ENCODE peak calls at places on chromosomes 5 and 9, in four cellular contexts. M, B, O and K are unnamed samples.

GRCh38 chr9:93630806-93631411 is 54.5 kb downstream of the PHF2 start:
- DNase-seq in M (no peak), B (no peak), O (no peak), K (no peak)

GRCh38 chr5:12805165-12805698 is 901.0 kb upstream of the CTNND2 start:
- DNase-seq in M (no peak), B (no peak), O (no peak), K (no peak)

GRCh38 chr5:58466939-58467338 is 7.1 kb upstream of the PLK2 start:
- DNase-seq in M (peak; percentile 66), B (peak; percentile 44), O (no peak), K (peak; percentile 13)

GRCh38 chr5:88778736-88779135 is 104.2 kb downstream of the MEF2C start:
- DNase-seq in M (no peak), B (peak; percentile 18), O (no peak), K (no peak)

GRCh38 chr5:54212331-54212730 is 98.0 kb downstream of the ARL15 start:
- DNase-seq in M (peak; percentile 23), B (no peak), O (no peak), K (no peak)

GRCh38 chr9:136615631-136616306 is 46.9 kb upstream of the EGFL7 start:
- DNase-seq in M (peak; percentile 14), B (no peak), O (no peak), K (no peak)

GRCh38 chr9:113910036-113910639 is 34.0 kb downstream of the ZNF618 start:
- DNase-seq in M (no peak), B (no peak), O (no peak), K (no peak)

GRCh38 chr9:35792044-35792813 is 838 bp downstream of the NPR2 start:
- DNase-seq in M (no peak), B (no peak), O (no peak), K (no peak)

GRCh38 chr5:127176769-127177168 is 103.5 kb upstream of the C5orf63 start:
- DNase-seq in M (no peak), B (no peak), O (no peak), K (peak; percentile 62)

GRCh38 chr5:151022511-151023018 is 2.2 kb downstream of the GPX3 start:
- DNase-seq in M (no peak), B (peak; percentile 89), O (no peak), K (no peak)

GRCh38 chr5:112800901-112801300 is 60.2 kb upstream of the SRP19 start:
- DNase-seq in M (no peak), B (no peak), O (no peak), K (no peak)

GRCh38 chr5:147170603-147171002 is 64.2 kb upstream of the STK32A start:
- DNase-seq in M (no peak), B (no peak), O (no peak), K (peak; percentile 19)

GRCh38 chr9:86721843-86722705 is 225.2 kb downstream of the GAS1 start:
- DNase-seq in M (peak; percentile 92), B (peak; percentile 65), O (no peak), K (peak; percentile 70)

GRCh38 chr5:151671979-151672378 is 14.7 kb downstream of the SPARC start:
- DNase-seq in M (peak; percentile 71), B (no peak), O (no peak), K (peak; percentile 71)

GRCh38 chr5:110414360-110414759 is 312.1 kb downstream of the TMEM232 start:
- DNase-seq in M (peak; percentile 8), B (peak; percentile 7), O (no peak), K (peak; percentile 11)

GRCh38 chr9:130606887-130607582 is 27.7 kb downstream of the FUBP3 start:
- DNase-seq in M (peak; percentile 26), B (no peak), O (no peak), K (no peak)

GRCh38 chr9:72022846-72023245 is 37.6 kb downstream of the C9orf57 start:
- DNase-seq in M (peak; percentile 77), B (peak; percentile 44), O (no peak), K (peak; percentile 45)

GRCh38 chr5:99715921-99716320 is 787.1 kb upstream of the CHD1 start:
- DNase-seq in M (no peak), B (no peak), O (no peak), K (no peak)

GRCh38 chr9:30065888-30066287 is 2318.6 kb upstream of the ACO1 start:
- DNase-seq in M (no peak), B (no peak), O (no peak), K (peak; percentile 4)

GRCh38 chr9:128424268-128424780 is 3.7 kb downstream of the CERCAM start:
- DNase-seq in M (no peak), B (no peak), O (no peak), K (no peak)

GRCh38 chr5:91419571-91420537 is 36.7 kb upstream of the ARRDC3 start:
- DNase-seq in M (peak; percentile 64), B (no peak), O (peak; percentile 8), K (peak; percentile 74)

GRCh38 chr5:74205745-74206570 is 434.6 kb downstream of the ENC1 start:
- DNase-seq in M (no peak), B (no peak), O (no peak), K (peak; percentile 61)

GRCh38 chr9:95991326-95991725 is 115.8 kb downstream of the ERCC6L2 start:
- DNase-seq in M (no peak), B (no peak), O (no peak), K (no peak)

GRCh38 chr9:111098661-111099060 is 60.4 kb upstream of the LPAR1 start:
- DNase-seq in M (no peak), B (no peak), O (no peak), K (no peak)

GRCh38 chr9:20012232-20012631 is 223.4 kb upstream of the SLC24A2 start:
- DNase-seq in M (no peak), B (no peak), O (no peak), K (no peak)

GRCh38 chr5:143347698-143348344 is 55.7 kb downstream of the NR3C1 start:
- DNase-seq in M (no peak), B (no peak), O (no peak), K (peak; percentile 46)

GRCh38 chr5:126354012-126354856 is 69.0 kb upstream of the GRAMD2B start:
- DNase-seq in M (peak; percentile 98), B (peak; percentile 79), O (peak; percentile 46), K (peak; percentile 99)

GRCh38 chr5:68433921-68434879 is 218.6 kb downstream of the PIK3R1 start:
- DNase-seq in M (peak; percentile 99), B (peak; percentile 87), O (peak; percentile 46), K (peak; percentile 93)

GRCh38 chr9:113913426-113914195 is 37.5 kb downstream of the ZNF618 start:
- DNase-seq in M (no peak), B (no peak), O (no peak), K (peak; percentile 95)

GRCh38 chr5:74007193-74007592 is 381.2 kb downstream of the ARHGEF28 start:
- DNase-seq in M (no peak), B (no peak), O (no peak), K (no peak)

GRCh38 chr9:95189230-95190098 is 128.0 kb downstream of the FANCC start:
- DNase-seq in M (peak; percentile 14), B (peak; percentile 39), O (peak; percentile 27), K (no peak)

GRCh38 chr5:60677831-60678664 is 21.9 kb downstream of the DEPDC1B start:
- DNase-seq in M (peak; percentile 51), B (peak; percentile 25), O (peak; percentile 34), K (peak; percentile 69)

GRCh38 chr9:35254237-35254636 is 92.4 kb downstream of the UNC13B start:
- DNase-seq in M (no peak), B (no peak), O (no peak), K (no peak)

GRCh38 chr5:124021066-124021641 is 509.2 kb downstream of the CSNK1G3 start:
- DNase-seq in M (no peak), B (no peak), O (no peak), K (no peak)

GRCh38 chr5:33321026-33321425 is 119.7 kb upstream of the TARS1 start:
- DNase-seq in M (peak; percentile 97), B (peak; percentile 49), O (no peak), K (peak; percentile 59)

GRCh38 chr5:168884040-168884439 is 304.9 kb upstream of the PANK3 start:
- DNase-seq in M (no peak), B (no peak), O (no peak), K (no peak)

GRCh38 chr9:106120096-106120495 is 425.8 kb downstream of the TMEM38B start:
- DNase-seq in M (no peak), B (no peak), O (no peak), K (no peak)

GRCh38 chr5:144284931-144285330 is 114.3 kb downstream of the KCTD16 start:
- DNase-seq in M (peak; percentile 11), B (peak; percentile 26), O (no peak), K (peak; percentile 45)